ENCODE peak calls at places on chromosomes 7 and 10, in six cellular contexts. C is sciatic nerve, W is GM20000, N is tibial nerve, G is T-helper 1 cell, B is LoVo. R is an unnamed sample.

GRCh38 chr7:80133361-80134104 is 1.1 kb upstream of the GNAI1 start:
- DNase-seq in C (no peak), W (no peak), N (no peak), B (peak; percentile 34), G (no peak), R (no peak)

GRCh38 chr10:87594181-87594580 is 65.5 kb upstream of the PAPSS2 start:
- DNase-seq in B (no peak), G (no peak), C (no peak), N (no peak), W (no peak), R (no peak)

GRCh38 chr10:79068203-79068561 is 584 bp upstream of the ZMIZ1 start:
- DNase-seq in G (peak; percentile 28), C (no peak), W (no peak), B (no peak), N (no peak), R (no peak)

GRCh38 chr10:104262055-104262454 is 6.9 kb upstream of the GSTO2 start:
- DNase-seq in C (no peak), B (no peak), W (no peak), N (no peak), G (no peak), R (no peak)

GRCh38 chr10:34104829-34105572 is 710.1 kb downstream of the PARD3 start:
- DNase-seq in G (no peak), N (no peak), W (no peak), B (no peak), C (no peak), R (no peak)

GRCh38 chr7:12801107-12801506 is 113.7 kb downstream of the ARL4A start:
- DNase-seq in G (no peak), N (no peak), C (no peak), B (peak; percentile 88), W (no peak), R (no peak)

GRCh38 chr7:3103614-3104399 is 60.1 kb upstream of the CARD11 start:
- DNase-seq in N (peak; percentile 13), B (no peak), G (no peak), C (no peak), W (no peak), R (peak; percentile 45)

GRCh38 chr7:122485841-122486240 is 181.3 kb upstream of the FEZF1 start:
- DNase-seq in C (no peak), G (no peak), B (no peak), N (no peak), W (no peak), R (no peak)

GRCh38 chr10:95770084-95770720 is 14.2 kb downstream of the ENTPD1 start:
- DNase-seq in N (no peak), W (no peak), B (no peak), G (no peak), C (no peak), R (no peak)

R was measured in mesenteric fat pad.